ENCODE peak calls at places on chromosomes 3 and 15, in seven cellular contexts. P is Karpas-422; R is CD8-positive, alpha-beta T cell; H is fibroblast of the aortic adventitia; K is cardiac muscle cell; S is HCT116; T is small intestine. G is an unnamed sample.
A peak's percentile ranks its signal among the peaks of the same experiment; 100 is the strongest.

GRCh38 chr3:4772171-4772804 is 206.9 kb upstream of the BHLHE40 start:
- DNase-seq in P (no peak), R (no peak), H (peak; percentile 95), K (no peak), S (no peak), T (peak; percentile 91), G (peak; percentile 85)

GRCh38 chr3:126125781-126126251 is 41.9 kb upstream of the SLC41A3 start:
- DNase-seq in P (no peak), R (no peak), H (no peak), K (no peak), S (no peak), T (no peak), G (no peak)

GRCh38 chr3:30518201-30518864 is 88.1 kb upstream of the TGFBR2 start:
- DNase-seq in P (no peak), R (no peak), H (peak; percentile 99), K (no peak), S (no peak), T (peak; percentile 25), G (peak; percentile 99)

GRCh38 chr3:147305533-147306241 is 100.7 kb downstream of the ZIC4 start:
- DNase-seq in P (no peak), R (no peak), H (peak; percentile 56), K (no peak), S (no peak), T (no peak), G (no peak)

GRCh38 chr15:47803767-47804166 is 86.5 kb downstream of the SEMA6D start:
- DNase-seq in P (no peak), R (no peak), H (peak; percentile 4), K (no peak), S (no peak), T (no peak), G (no peak)

GRCh38 chr15:78174398-78174797 is 25.2 kb downstream of the IDH3A start:
- DNase-seq in P (no peak), R (no peak), H (no peak), K (no peak), S (no peak), T (no peak), G (no peak)

GRCh38 chr15:100695048-100695447 is 92.7 kb downstream of the ASB7 start:
- DNase-seq in P (no peak), R (no peak), H (peak; percentile 79), K (no peak), S (no peak), T (no peak), G (no peak)

GRCh38 chr15:99963096-99963825 is 230.0 kb upstream of the LYSMD4 start:
- DNase-seq in P (no peak), R (no peak), H (peak; percentile 4), K (no peak), S (no peak), T (no peak), G (no peak)

GRCh38 chr3:16024548-16024947 is 149.9 kb upstream of the GALNT15 start:
- DNase-seq in P (no peak), R (no peak), H (no peak), K (peak; percentile 4), S (no peak), T (no peak), G (no peak)

GRCh38 chr3:172629470-172629869 is 81.4 kb downstream of the NCEH1 start:
- DNase-seq in P (no peak), R (no peak), H (no peak), K (no peak), S (no peak), T (no peak), G (no peak)
- H3K4me3 ChIP-seq in P (no peak overlapping the region), R (no peak overlapping the region), H (no peak overlapping the region), K (no peak overlapping the region), S (no peak overlapping the region), T (no peak overlapping the region), G (no peak overlapping the region)

DNA sequence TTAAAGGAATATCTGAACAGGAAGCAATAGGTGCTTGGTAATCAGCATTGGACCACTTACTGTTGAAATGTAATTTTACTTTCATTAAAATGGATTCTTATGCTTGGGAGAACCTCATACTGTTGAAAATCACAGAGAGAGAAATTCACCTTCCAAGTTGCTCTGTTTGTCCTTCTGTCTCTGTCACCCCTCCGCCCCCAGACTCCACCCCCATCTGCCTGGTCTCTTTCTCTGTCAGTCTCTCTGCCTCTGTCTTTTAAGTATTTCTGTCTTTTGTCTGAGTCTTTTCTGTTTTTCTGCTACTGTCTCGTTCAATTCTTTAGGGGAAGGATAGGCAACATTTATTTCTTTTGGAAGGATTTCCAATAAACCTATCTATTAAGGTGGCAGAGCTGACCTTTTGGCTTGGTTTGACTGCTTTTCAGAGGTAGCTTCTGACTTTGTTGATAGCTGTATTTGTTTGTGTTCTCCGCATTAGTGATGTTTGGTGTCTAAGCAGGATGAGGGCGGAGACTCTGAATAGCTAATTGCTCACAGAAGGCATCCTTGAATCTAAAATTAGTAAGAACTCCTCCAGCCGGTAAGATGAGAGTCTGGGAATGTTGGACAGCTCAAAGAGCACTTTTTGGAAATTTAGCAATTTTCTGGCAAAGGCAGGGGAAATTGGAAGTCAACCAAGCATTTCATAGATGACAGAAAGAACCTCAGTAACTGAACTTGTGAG is 174.2 kb downstream of the KLHL25 start:
- DNase-seq in P (no peak), R (no peak), H (peak; percentile 86), K (no peak), S (no peak), T (peak; percentile 36), G (no peak)
- H3K4me3 ChIP-seq in P (no peak overlapping the region), R (no peak overlapping the region), H (peak overlapping the region; percentile 82), K (no peak overlapping the region), S (no peak overlapping the region), T (no peak overlapping the region), G (no peak overlapping the region)

DNA sequence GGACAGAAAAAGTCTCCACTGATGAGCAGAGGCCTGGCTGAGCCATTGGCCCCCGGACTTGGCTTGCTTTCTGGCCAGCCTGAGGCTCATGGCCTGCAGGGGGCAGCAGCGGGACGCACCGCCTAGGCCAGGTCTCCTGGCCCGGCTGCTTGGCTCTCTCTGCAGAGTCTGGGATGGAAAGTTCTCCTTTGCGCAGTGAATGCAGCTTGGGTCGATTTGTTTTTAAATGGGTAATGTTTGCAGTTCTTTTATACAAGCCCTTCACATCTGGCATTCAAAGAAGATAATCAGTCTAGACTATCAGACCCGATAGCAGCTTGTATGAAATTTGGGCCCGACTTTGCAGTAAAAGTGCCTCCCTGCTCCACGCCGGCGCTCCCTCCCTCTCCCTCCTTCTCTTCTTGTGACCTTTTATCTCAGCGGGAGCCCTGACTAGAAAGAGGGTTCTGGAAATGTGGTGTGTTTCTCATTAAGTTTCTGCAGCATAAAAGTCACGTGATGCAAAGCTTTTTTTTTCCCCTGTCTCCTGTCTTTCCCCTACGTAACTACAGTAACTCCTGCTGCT is 59.9 kb downstream of the ZNF621 start:
- DNase-seq in P (peak; percentile 88), R (peak; percentile 46), H (peak; percentile 78), K (peak; percentile 90), S (peak; percentile 31), T (peak; percentile 73), G (peak; percentile 25)
- H3K4me3 ChIP-seq in P (no peak overlapping the region), R (no peak overlapping the region), H (no peak overlapping the region), K (no peak overlapping the region), S (no peak overlapping the region), T (no peak overlapping the region), G (no peak overlapping the region)

GRCh38 chr3:129016366-129016724 is 15.2 kb downstream of the EFCC1 start:
- DNase-seq in P (peak; percentile 77), R (no peak), H (no peak), K (no peak), S (no peak), T (peak; percentile 77), G (no peak)
- H3K4me3 ChIP-seq in P (no peak overlapping the region), R (peak overlapping the region; percentile 41), H (no peak overlapping the region), K (no peak overlapping the region), S (no peak overlapping the region), T (no peak overlapping the region), G (no peak overlapping the region)